ENCODE peak calls at places on chromosomes 7 and 10, in seven cellular contexts. J is HCT116, K is K562, V is SK-N-SH, M is HepG2, D is H1, Z is GM12878. W is an unnamed sample.

GRCh38 chr10:12448340-12448728 is 99.0 kb downstream of the CAMK1D start:
- DNase-seq in J (no peak), K (no peak), V (no peak), M (no peak), D (no peak), Z (no peak), W (no peak)

GRCh38 chr10:102231357-102232318 is 5.5 kb downstream of the ELOVL3 start:
- DNase-seq in J (peak; percentile 40), K (peak; percentile 70), V (peak; percentile 85), M (peak; percentile 38), D (no peak), Z (no peak), W (peak; percentile 33)

GRCh38 chr10:29897999-29898716 is 161.2 kb downstream of the JCAD start:
- DNase-seq in J (no peak), K (no peak), V (no peak), M (no peak), D (no peak), Z (no peak), W (no peak)

GRCh38 chr7:149459540-149460433 is 1.1 kb downstream of the ZNF777 start:
- DNase-seq in J (no peak), K (peak; percentile 88), V (peak; percentile 91), M (no peak), D (no peak), Z (no peak), W (no peak)

GRCh38 chr10:5817322-5818047 is 4.3 kb upstream of the GDI2 start:
- DNase-seq in J (no peak), K (no peak), V (no peak), M (peak; percentile 60), D (no peak), Z (peak; percentile 57), W (no peak)

GRCh38 chr7:291302-292092 is 1.5 kb downstream of the FOXL3 start:
- DNase-seq in J (no peak), K (no peak), V (no peak), M (no peak), D (no peak), Z (no peak), W (no peak)

GRCh38 chr10:22713853-22714523 is 390 bp downstream of the PIP4K2A start:
- DNase-seq in J (no peak), K (no peak), V (no peak), M (no peak), D (no peak), Z (no peak), W (no peak)

GRCh38 chr7:50676754-50677153 is 105.9 kb downstream of the GRB10 start:
- DNase-seq in J (no peak), K (no peak), V (no peak), M (no peak), D (no peak), Z (no peak), W (no peak)

GRCh38 chr10:31947144-31947926 is 18.7 kb upstream of the ARHGAP12 start:
- DNase-seq in J (peak; percentile 79), K (no peak), V (peak; percentile 50), M (peak; percentile 82), D (no peak), Z (no peak), W (no peak)

GRCh38 chr7:44326261-44327125 is 1.1 kb upstream of the CAMK2B start:
- DNase-seq in J (no peak), K (no peak), V (no peak), M (no peak), D (no peak), Z (no peak), W (no peak)

GRCh38 chr7:64706625-64707292 is 40.8 kb downstream of the ZNF107 start:
- DNase-seq in J (no peak), K (no peak), V (no peak), M (no peak), D (no peak), Z (no peak), W (no peak)

GRCh38 chr7:27920281-27920946 is 180.5 kb downstream of the TAX1BP1 start:
- DNase-seq in J (no peak), K (no peak), V (no peak), M (no peak), D (no peak), Z (no peak), W (no peak)

GRCh38 chr7:34747176-34747781 is 89.3 kb downstream of the NPSR1 start:
- DNase-seq in J (no peak), K (no peak), V (no peak), M (no peak), D (no peak), Z (no peak), W (no peak)

GRCh38 chr10:130259380-130259779 is 123.2 kb downstream of the GLRX3 start:
- DNase-seq in J (no peak), K (no peak), V (no peak), M (no peak), D (no peak), Z (no peak), W (no peak)

GRCh38 chr10:77461636-77462296 is 175.8 kb downstream of the KCNMA1 start:
- DNase-seq in J (no peak), K (no peak), V (no peak), M (no peak), D (no peak), Z (no peak), W (no peak)

GRCh38 chr10:119253433-119254174 is 46.2 kb downstream of the GRK5 start:
- DNase-seq in J (peak; percentile 97), K (no peak), V (peak; percentile 44), M (peak; percentile 92), D (no peak), Z (no peak), W (peak; percentile 92)

GRCh38 chr10:116960066-116960465 is 44.9 kb downstream of the SHTN1 start:
- DNase-seq in J (no peak), K (no peak), V (no peak), M (no peak), D (no peak), Z (no peak), W (no peak)

GRCh38 chr10:93916257-93917063 is 22.7 kb downstream of the SLC35G1 start:
- DNase-seq in J (peak; percentile 22), K (no peak), V (peak; percentile 34), M (peak; percentile 34), D (no peak), Z (no peak), W (no peak)

GRCh38 chr7:7795736-7796135 is 77.3 kb upstream of the RPA3 start:
- DNase-seq in J (peak; percentile 23), K (no peak), V (no peak), M (peak; percentile 9), D (no peak), Z (no peak), W (peak; percentile 64)

GRCh38 chr10:132302911-132303310 is 4.8 kb downstream of the STK32C start:
- DNase-seq in J (no peak), K (no peak), V (no peak), M (no peak), D (no peak), Z (no peak), W (no peak)

GRCh38 chr7:12474035-12474434 is 70.4 kb upstream of the VWDE start:
- DNase-seq in J (no peak), K (no peak), V (no peak), M (no peak), D (no peak), Z (no peak), W (no peak)

GRCh38 chr7:12481722-12482121 is 78.1 kb upstream of the VWDE start:
- DNase-seq in J (no peak), K (no peak), V (no peak), M (no peak), D (no peak), Z (no peak), W (no peak)

GRCh38 chr7:12475362-12476063 is 71.8 kb upstream of the VWDE start:
- DNase-seq in J (peak; percentile 23), K (peak; percentile 29), V (no peak), M (no peak), D (no peak), Z (no peak), W (no peak)

DNA sequence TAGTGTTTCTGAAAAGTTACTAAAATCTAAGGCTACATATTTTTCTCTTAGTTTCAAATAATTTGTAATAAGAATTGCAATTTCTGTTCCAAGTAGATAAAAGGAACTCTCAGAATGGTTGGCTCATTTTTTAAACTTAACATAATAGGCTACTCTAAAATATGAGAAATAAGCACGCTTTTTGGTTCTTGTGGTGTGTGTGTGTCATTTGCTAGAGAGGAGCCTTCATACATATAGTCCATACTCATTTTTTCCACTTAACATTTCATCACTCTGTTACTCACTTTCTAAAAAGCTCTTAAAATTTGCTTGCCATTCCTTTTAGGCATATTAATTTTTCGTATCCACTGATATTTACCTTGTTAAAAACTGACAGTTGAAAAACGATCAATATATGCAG is 74.0 kb upstream of the VWDE start:
- DNase-seq in J (no peak), K (no peak), V (no peak), M (no peak), D (no peak), Z (no peak), W (no peak)
- TF ChIP-seq CTCF in J (no peak), K (no peak), V (no peak), M (no peak), D (no peak), Z (no peak), W (no peak)

GRCh38 chr10:28514648-28515047 is 18.3 kb upstream of the WAC start:
- DNase-seq in J (no peak), K (no peak), V (no peak), M (no peak), D (no peak), Z (no peak), W (no peak)
- H3K4me1 ChIP-seq in J (no peaks in the 10 kb centered on the region), K (peaks cover 2% of the 10 kb centered on the region), V (no peaks in the 10 kb centered on the region), M (no peaks in the 10 kb centered on the region), D (no peaks in the 10 kb centered on the region), Z (no peaks in the 10 kb centered on the region), W (no peaks in the 10 kb centered on the region)

GRCh38 chr10:62081322-62081945 is 179.9 kb downstream of the ARID5B start:
- DNase-seq in J (no peak), K (no peak), V (no peak), M (no peak), D (no peak), Z (no peak), W (no peak)

GRCh38 chr10:62082270-62082669 is 180.8 kb downstream of the ARID5B start:
- DNase-seq in J (no peak), K (no peak), V (no peak), M (peak; percentile 53), D (no peak), Z (no peak), W (no peak)

GRCh38 chr10:62079885-62080559 is 178.5 kb downstream of the ARID5B start:
- DNase-seq in J (no peak), K (no peak), V (no peak), M (no peak), D (no peak), Z (peak; percentile 69), W (no peak)

GRCh38 chr10:62082729-62083412 is 181.4 kb downstream of the ARID5B start:
- DNase-seq in J (no peak), K (no peak), V (no peak), M (peak; percentile 56), D (no peak), Z (peak; percentile 51), W (no peak)

DNA sequence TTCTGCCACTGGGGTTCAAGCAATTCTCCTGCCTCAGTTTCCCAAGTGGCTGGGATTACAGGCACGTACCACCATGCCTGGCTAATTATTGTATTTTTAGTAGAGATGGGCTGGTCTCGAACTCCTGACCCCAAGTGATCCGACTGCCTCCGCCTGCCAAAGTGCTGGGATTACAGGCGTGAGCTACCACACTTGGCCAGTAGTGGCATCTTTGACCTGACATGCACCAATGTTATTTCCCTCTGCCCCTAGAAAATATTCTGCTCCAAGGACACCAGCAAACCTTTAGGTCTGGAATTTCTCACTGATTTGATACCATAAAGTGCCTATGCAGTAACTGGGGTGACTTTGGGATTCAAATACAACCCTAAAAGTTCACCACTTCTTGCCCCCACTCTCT is 179.4 kb downstream of the ARID5B start:
- DNase-seq in J (no peak), K (no peak), V (no peak), M (no peak), D (no peak), Z (no peak), W (no peak)
- TF ChIP-seq SIN3A in J (no peak), K (no peak), V (no peak), M (no peak), D (no peak), Z (no peak), W (no peak)

GRCh38 chr7:10798044-10798443 is 175.6 kb upstream of the PHF14 start:
- DNase-seq in J (no peak), K (no peak), V (no peak), M (no peak), D (no peak), Z (no peak), W (no peak)
- TF ChIP-seq CTCF in J (no peak), K (no peak), V (no peak), M (no peak), D (no peak), Z (no peak), W (no peak)